ENCODE peak calls at places on chromosomes 2 and 18, in seven cellular contexts. One of them, this sample, is unnamed.

GRCh38 chr18:76480913-76481312 is 14.1 kb downstream of the ZNF516 start:
- DNase-seq in heart left ventricle: no peak
- DNase-seq in psoas muscle: no peak
- DNase-seq in astrocyte: no peak
- DNase-seq in coronary artery: peak
- DNase-seq in CD4-positive, alpha-beta T cell: no peak
- DNase-seq in hepatocyte: no peak
- DNase-seq in this sample: no peak

GRCh38 chr2:138016703-138017102 is 52.4 kb downstream of the HNMT start:
- DNase-seq in coronary artery: no peak
- DNase-seq in heart left ventricle: no peak
- DNase-seq in psoas muscle: no peak
- DNase-seq in CD4-positive, alpha-beta T cell: no peak
- DNase-seq in hepatocyte: no peak
- DNase-seq in astrocyte: no peak
- DNase-seq in this sample: no peak

GRCh38 chr2:9165625-9166024 is 41.0 kb upstream of the ASAP2 start:
- DNase-seq in psoas muscle: no peak
- DNase-seq in coronary artery: no peak
- DNase-seq in heart left ventricle: peak
- DNase-seq in astrocyte: peak
- DNase-seq in hepatocyte: no peak
- DNase-seq in CD4-positive, alpha-beta T cell: no peak
- DNase-seq in this sample: no peak

GRCh38 chr2:10413488-10413887 is 34.6 kb downstream of the ODC1 start:
- DNase-seq in astrocyte: no peak
- DNase-seq in coronary artery: no peak
- DNase-seq in CD4-positive, alpha-beta T cell: no peak
- DNase-seq in hepatocyte: no peak
- DNase-seq in heart left ventricle: no peak
- DNase-seq in psoas muscle: no peak
- DNase-seq in this sample: no peak

GRCh38 chr2:200351815-200352214 is 45.3 kb downstream of the SPATS2L start:
- DNase-seq in psoas muscle: no peak
- DNase-seq in CD4-positive, alpha-beta T cell: no peak
- DNase-seq in hepatocyte: no peak
- DNase-seq in coronary artery: no peak
- DNase-seq in astrocyte: no peak
- DNase-seq in heart left ventricle: no peak
- DNase-seq in this sample: no peak

GRCh38 chr2:120976501-120977307 is 241.0 kb downstream of the GLI2 start:
- DNase-seq in astrocyte: no peak
- DNase-seq in coronary artery: no peak
- DNase-seq in hepatocyte: no peak
- DNase-seq in psoas muscle: no peak
- DNase-seq in CD4-positive, alpha-beta T cell: no peak
- DNase-seq in heart left ventricle: no peak
- DNase-seq in this sample: no peak

GRCh38 chr2:112026509-112026908 is 28.6 kb upstream of the TMEM87B start:
- DNase-seq in heart left ventricle: no peak
- DNase-seq in psoas muscle: no peak
- DNase-seq in coronary artery: no peak
- DNase-seq in astrocyte: no peak
- DNase-seq in hepatocyte: no peak
- DNase-seq in CD4-positive, alpha-beta T cell: no peak
- DNase-seq in this sample: no peak

GRCh38 chr2:68282814-68283812 is 30.8 kb upstream of the PPP3R1 start:
- DNase-seq in hepatocyte: peak
- DNase-seq in psoas muscle: no peak
- DNase-seq in coronary artery: no peak
- DNase-seq in CD4-positive, alpha-beta T cell: no peak
- DNase-seq in heart left ventricle: no peak
- DNase-seq in astrocyte: peak
- DNase-seq in this sample: no peak

GRCh38 chr2:203740741-203741363 is 34.4 kb downstream of the CD28 start:
- DNase-seq in astrocyte: peak
- DNase-seq in heart left ventricle: no peak
- DNase-seq in CD4-positive, alpha-beta T cell: no peak
- DNase-seq in psoas muscle: no peak
- DNase-seq in hepatocyte: no peak
- DNase-seq in coronary artery: no peak
- DNase-seq in this sample: no peak

GRCh38 chr2:20136149-20136548 is 84.7 kb upstream of the LAPTM4A start:
- DNase-seq in CD4-positive, alpha-beta T cell: no peak
- DNase-seq in heart left ventricle: no peak
- DNase-seq in hepatocyte: no peak
- DNase-seq in psoas muscle: no peak
- DNase-seq in astrocyte: no peak
- DNase-seq in coronary artery: peak
- DNase-seq in this sample: no peak

GRCh38 chr2:31525876-31526275 is 54.9 kb downstream of the SRD5A2 start:
- DNase-seq in heart left ventricle: no peak
- DNase-seq in coronary artery: no peak
- DNase-seq in psoas muscle: no peak
- DNase-seq in CD4-positive, alpha-beta T cell: no peak
- DNase-seq in astrocyte: no peak
- DNase-seq in hepatocyte: no peak
- DNase-seq in this sample: no peak

GRCh38 chr2:160687629-160688028 is 194.0 kb upstream of the RBMS1 start:
- DNase-seq in heart left ventricle: no peak
- DNase-seq in astrocyte: no peak
- DNase-seq in CD4-positive, alpha-beta T cell: no peak
- DNase-seq in psoas muscle: no peak
- DNase-seq in hepatocyte: no peak
- DNase-seq in coronary artery: no peak
- DNase-seq in this sample: no peak

GRCh38 chr2:163736433-163737168 is 793 bp upstream of the FIGN start:
- DNase-seq in hepatocyte: peak
- DNase-seq in coronary artery: no peak
- DNase-seq in CD4-positive, alpha-beta T cell: no peak
- DNase-seq in astrocyte: no peak
- DNase-seq in psoas muscle: peak
- DNase-seq in heart left ventricle: peak
- DNase-seq in this sample: peak

GRCh38 chr2:133641497-133641896 is 73.2 kb upstream of the NCKAP5 start:
- DNase-seq in astrocyte: no peak
- DNase-seq in heart left ventricle: no peak
- DNase-seq in hepatocyte: peak
- DNase-seq in coronary artery: no peak
- DNase-seq in psoas muscle: no peak
- DNase-seq in CD4-positive, alpha-beta T cell: no peak
- DNase-seq in this sample: no peak

GRCh38 chr2:119598576-119598975 is 54.3 kb downstream of the CFAP221 start:
- DNase-seq in psoas muscle: no peak
- DNase-seq in hepatocyte: peak
- DNase-seq in CD4-positive, alpha-beta T cell: no peak
- DNase-seq in astrocyte: no peak
- DNase-seq in coronary artery: no peak
- DNase-seq in heart left ventricle: no peak
- DNase-seq in this sample: no peak

GRCh38 chr2:170320948-170321347 is 143.0 kb downstream of the MYO3B start:
- DNase-seq in CD4-positive, alpha-beta T cell: no peak
- DNase-seq in hepatocyte: no peak
- DNase-seq in coronary artery: no peak
- DNase-seq in astrocyte: no peak
- DNase-seq in psoas muscle: no peak
- DNase-seq in heart left ventricle: no peak
- DNase-seq in this sample: no peak
- TF ChIP-seq CTCF in CD4-positive, alpha-beta T cell: no peak
- TF ChIP-seq CTCF in hepatocyte: no peak
- TF ChIP-seq CTCF in coronary artery: no peak
- TF ChIP-seq CTCF in astrocyte: no peak
- TF ChIP-seq CTCF in psoas muscle: no peak
- TF ChIP-seq CTCF in heart left ventricle: no peak
- TF ChIP-seq CTCF in this sample: no peak

GRCh38 chr2:213249502-213249901 is 34.8 kb upstream of the SPAG16 start:
- DNase-seq in CD4-positive, alpha-beta T cell: no peak
- DNase-seq in hepatocyte: no peak
- DNase-seq in heart left ventricle: no peak
- DNase-seq in coronary artery: no peak
- DNase-seq in astrocyte: no peak
- DNase-seq in psoas muscle: no peak
- DNase-seq in this sample: no peak

GRCh38 chr2:213253162-213253561 is 31.1 kb upstream of the SPAG16 start:
- DNase-seq in psoas muscle: no peak
- DNase-seq in heart left ventricle: no peak
- DNase-seq in coronary artery: no peak
- DNase-seq in astrocyte: no peak
- DNase-seq in CD4-positive, alpha-beta T cell: no peak
- DNase-seq in hepatocyte: no peak
- DNase-seq in this sample: no peak

GRCh38 chr2:213252206-213252605 is 32.1 kb upstream of the SPAG16 start:
- DNase-seq in CD4-positive, alpha-beta T cell: no peak
- DNase-seq in psoas muscle: no peak
- DNase-seq in astrocyte: no peak
- DNase-seq in coronary artery: no peak
- DNase-seq in heart left ventricle: no peak
- DNase-seq in hepatocyte: no peak
- DNase-seq in this sample: no peak

GRCh38 chr2:213248637-213249036 is 35.6 kb upstream of the SPAG16 start:
- DNase-seq in hepatocyte: no peak
- DNase-seq in CD4-positive, alpha-beta T cell: no peak
- DNase-seq in psoas muscle: no peak
- DNase-seq in coronary artery: no peak
- DNase-seq in heart left ventricle: no peak
- DNase-seq in astrocyte: no peak
- DNase-seq in this sample: no peak

GRCh38 chr2:213251618-213252017 is 32.6 kb upstream of the SPAG16 start:
- DNase-seq in coronary artery: no peak
- DNase-seq in hepatocyte: peak
- DNase-seq in psoas muscle: no peak
- DNase-seq in CD4-positive, alpha-beta T cell: no peak
- DNase-seq in astrocyte: peak
- DNase-seq in heart left ventricle: no peak
- DNase-seq in this sample: no peak
- TF ChIP-seq CTCF in coronary artery: peak
- TF ChIP-seq CTCF in hepatocyte: peak
- TF ChIP-seq CTCF in psoas muscle: peak
- TF ChIP-seq CTCF in CD4-positive, alpha-beta T cell: peak
- TF ChIP-seq CTCF in astrocyte: peak
- TF ChIP-seq CTCF in heart left ventricle: peak
- TF ChIP-seq CTCF in this sample: peak

GRCh38 chr2:237024255-237024654 is 61.4 kb upstream of the COPS8 start:
- DNase-seq in hepatocyte: no peak
- DNase-seq in CD4-positive, alpha-beta T cell: no peak
- DNase-seq in psoas muscle: no peak
- DNase-seq in coronary artery: no peak
- DNase-seq in heart left ventricle: no peak
- DNase-seq in astrocyte: no peak
- DNase-seq in this sample: no peak

GRCh38 chr2:237025090-237025865 is 60.4 kb upstream of the COPS8 start:
- DNase-seq in astrocyte: peak
- DNase-seq in psoas muscle: peak
- DNase-seq in CD4-positive, alpha-beta T cell: no peak
- DNase-seq in hepatocyte: peak
- DNase-seq in coronary artery: no peak
- DNase-seq in heart left ventricle: no peak
- DNase-seq in this sample: no peak

GRCh38 chr2:237026981-237027711 is 58.5 kb upstream of the COPS8 start:
- DNase-seq in astrocyte: peak
- DNase-seq in psoas muscle: peak
- DNase-seq in CD4-positive, alpha-beta T cell: peak
- DNase-seq in hepatocyte: peak
- DNase-seq in coronary artery: no peak
- DNase-seq in heart left ventricle: peak
- DNase-seq in this sample: peak

GRCh38 chr2:237030382-237030781 is 55.3 kb upstream of the COPS8 start:
- DNase-seq in astrocyte: no peak
- DNase-seq in CD4-positive, alpha-beta T cell: no peak
- DNase-seq in hepatocyte: no peak
- DNase-seq in heart left ventricle: no peak
- DNase-seq in psoas muscle: no peak
- DNase-seq in coronary artery: no peak
- DNase-seq in this sample: no peak

GRCh38 chr2:237027712-237028029 is 58.0 kb upstream of the COPS8 start:
- DNase-seq in heart left ventricle: no peak
- DNase-seq in hepatocyte: no peak
- DNase-seq in psoas muscle: no peak
- DNase-seq in astrocyte: no peak
- DNase-seq in CD4-positive, alpha-beta T cell: no peak
- DNase-seq in coronary artery: no peak
- DNase-seq in this sample: no peak
- TF ChIP-seq CTCF in heart left ventricle: no peak
- TF ChIP-seq CTCF in hepatocyte: no peak
- TF ChIP-seq CTCF in psoas muscle: no peak
- TF ChIP-seq CTCF in astrocyte: no peak
- TF ChIP-seq CTCF in CD4-positive, alpha-beta T cell: peak
- TF ChIP-seq CTCF in coronary artery: peak
- TF ChIP-seq CTCF in this sample: peak

GRCh38 chr18:9669016-9669415 is 39.1 kb upstream of the RAB31 start:
- DNase-seq in astrocyte: no peak
- DNase-seq in heart left ventricle: no peak
- DNase-seq in psoas muscle: no peak
- DNase-seq in CD4-positive, alpha-beta T cell: no peak
- DNase-seq in hepatocyte: no peak
- DNase-seq in coronary artery: no peak
- DNase-seq in this sample: no peak

GRCh38 chr18:9671214-9671613 is 36.9 kb upstream of the RAB31 start:
- DNase-seq in heart left ventricle: no peak
- DNase-seq in coronary artery: no peak
- DNase-seq in CD4-positive, alpha-beta T cell: no peak
- DNase-seq in astrocyte: no peak
- DNase-seq in hepatocyte: no peak
- DNase-seq in psoas muscle: no peak
- DNase-seq in this sample: no peak

GRCh38 chr18:9679125-9679524 is 29.0 kb upstream of the RAB31 start:
- DNase-seq in heart left ventricle: no peak
- DNase-seq in psoas muscle: no peak
- DNase-seq in coronary artery: no peak
- DNase-seq in CD4-positive, alpha-beta T cell: no peak
- DNase-seq in astrocyte: no peak
- DNase-seq in hepatocyte: no peak
- DNase-seq in this sample: no peak

DNA sequence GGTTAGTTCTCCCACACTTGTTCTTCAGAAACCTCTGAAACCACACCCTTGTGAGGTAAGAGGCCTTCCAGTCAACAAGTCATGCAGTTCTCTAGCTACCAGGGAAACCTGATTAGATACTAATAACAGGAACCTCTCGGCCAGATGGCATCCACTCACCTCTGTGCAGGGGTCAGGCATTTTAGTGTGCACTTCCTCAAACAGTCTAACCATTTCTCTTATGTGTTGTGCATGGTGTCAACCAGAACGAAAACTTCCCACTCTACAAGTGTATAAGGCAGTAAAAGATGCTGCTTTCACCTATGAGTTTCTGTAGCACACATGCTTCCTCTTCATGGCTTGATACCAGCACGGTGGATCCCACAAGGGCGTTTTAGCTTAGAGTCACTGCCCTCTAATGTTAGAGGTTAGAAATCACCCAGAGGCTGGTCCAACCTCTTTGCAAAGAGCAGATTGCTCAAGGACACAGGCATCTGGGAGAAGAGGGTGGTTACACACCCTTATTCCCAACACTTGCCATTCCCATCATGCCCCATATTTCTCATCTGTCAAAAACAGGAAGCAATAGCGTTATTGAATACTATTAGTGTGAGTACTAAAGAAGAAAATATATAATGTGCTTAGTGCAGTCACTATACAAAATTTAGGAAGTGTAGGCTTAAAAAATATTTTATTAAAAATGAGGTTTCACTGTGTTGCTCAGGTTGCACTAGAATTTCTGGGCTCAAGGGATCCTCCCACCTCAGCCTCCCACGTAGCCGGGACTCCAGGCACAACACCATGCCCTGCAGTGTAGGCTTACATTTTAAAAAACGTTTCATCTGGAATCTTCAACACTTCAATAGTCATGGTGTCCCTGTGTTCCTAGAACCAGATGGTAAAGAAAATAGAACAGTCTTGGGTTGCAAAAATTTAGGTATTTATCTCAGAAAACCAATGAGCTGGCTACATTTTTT is 34.5 kb upstream of the RAB31 start:
- DNase-seq in astrocyte: peak
- DNase-seq in coronary artery: peak
- DNase-seq in psoas muscle: no peak
- DNase-seq in CD4-positive, alpha-beta T cell: no peak
- DNase-seq in hepatocyte: peak
- DNase-seq in heart left ventricle: no peak
- DNase-seq in this sample: no peak
- TF ChIP-seq CTCF in astrocyte: peak
- TF ChIP-seq CTCF in coronary artery: no peak
- TF ChIP-seq CTCF in psoas muscle: no peak
- TF ChIP-seq CTCF in CD4-positive, alpha-beta T cell: no peak
- TF ChIP-seq CTCF in hepatocyte: peak
- TF ChIP-seq CTCF in heart left ventricle: peak
- TF ChIP-seq CTCF in this sample: no peak